ENCODE peak calls at places on chromosomes 3 and 15, in six cellular contexts. W, V, K, D, S and X are unnamed samples.

GRCh38 chr3:28286595-28286994 is 45.2 kb downstream of the CMC1 start:
- DNase-seq in S (peak), K (peak), V (peak), D (no peak), W (peak), X (no peak)

GRCh38 chr3:124818398-124819150 is 68.6 kb downstream of the ITGB5 start:
- DNase-seq in W (no peak), V (no peak), S (peak), D (no peak), K (no peak), X (no peak)

GRCh38 chr3:45965281-45966052 is 22.2 kb downstream of the CXCR6 start:
- DNase-seq in W (no peak), S (no peak), D (no peak), K (no peak), V (no peak), X (no peak)

GRCh38 chr3:72969766-72970165 is 26.8 kb upstream of the PPP4R2 start:
- DNase-seq in K (no peak), V (no peak), S (no peak), W (no peak), D (no peak), X (no peak)

GRCh38 chr3:179677884-179678283 is 25.0 kb downstream of the USP13 start:
- DNase-seq in V (no peak), W (no peak), D (no peak), S (no peak), K (no peak), X (no peak)

GRCh38 chr15:89105147-89105546 is 16.9 kb downstream of the ABHD2 start:
- DNase-seq in V (peak), W (no peak), D (no peak), K (peak), S (peak), X (no peak)

GRCh38 chr3:42562047-42562907 is 19.5 kb downstream of the SEC22C start:
- DNase-seq in V (no peak), D (no peak), S (no peak), W (peak), K (no peak), X (no peak)

GRCh38 chr15:33115191-33115861 is 79.2 kb downstream of the FMN1 start:
- DNase-seq in V (no peak), W (no peak), S (no peak), K (no peak), D (no peak), X (no peak)

GRCh38 chr3:126937533-126938432 is 45.1 kb upstream of the PLXNA1 start:
- DNase-seq in S (no peak), V (no peak), K (peak), D (no peak), W (peak), X (no peak)

GRCh38 chr3:45145681-45146614 is at the start of gene CDCP1:
- DNase-seq in D (no peak), V (no peak), W (no peak), S (no peak), K (no peak), X (no peak)

GRCh38 chr3:5194801-5195509 is 7.4 kb downstream of the EDEM1 start:
- DNase-seq in D (no peak), V (peak), W (no peak), S (peak), K (peak), X (no peak)

GRCh38 chr15:62753518-62754221 is 288.9 kb upstream of the TPM1 start:
- DNase-seq in W (no peak), D (no peak), S (no peak), V (no peak), K (no peak), X (no peak)

GRCh38 chr15:58331562-58331902 is 100.3 kb upstream of the LIPC start:
- DNase-seq in W (no peak), D (no peak), V (no peak), K (no peak), S (no peak), X (no peak)

GRCh38 chr3:141051641-141052569 is 758 bp downstream of the SPSB4 start:
- DNase-seq in D (no peak), V (no peak), K (no peak), S (peak), W (no peak), X (peak)

GRCh38 chr3:97340940-97341339 is 423.6 kb upstream of the ARL6 start:
- DNase-seq in W (no peak), S (no peak), V (no peak), D (no peak), K (no peak), X (no peak)

GRCh38 chr15:35246376-35246965 is 161.4 kb upstream of the NANOGP8 start:
- DNase-seq in D (no peak), V (no peak), S (no peak), K (no peak), W (no peak), X (no peak)

GRCh38 chr15:96053039-96054021 is 277.2 kb upstream of the NR2F2 start:
- DNase-seq in D (no peak), K (no peak), S (peak), V (no peak), W (no peak), X (peak)

GRCh38 chr3:97658670-97659285 is 105.8 kb upstream of the ARL6 start:
- DNase-seq in S (peak), V (peak), K (peak), W (peak), D (no peak), X (no peak)

GRCh38 chr15:89051875-89052274 is 36.4 kb upstream of the ABHD2 start:
- DNase-seq in V (no peak), S (peak), K (no peak), W (no peak), D (no peak), X (no peak)

GRCh38 chr15:53072077-53072476 is 281.9 kb upstream of the ONECUT1 start:
- DNase-seq in K (peak), S (peak), W (peak), D (no peak), V (peak), X (peak)

GRCh38 chr3:46383946-46384330 is 13.2 kb downstream of the CCR5 start:
- DNase-seq in K (no peak), D (no peak), S (no peak), V (no peak), W (no peak), X (no peak)

GRCh38 chr3:10764314-10765051 is 51.5 kb upstream of the SLC6A11 start:
- DNase-seq in D (no peak), S (no peak), W (peak), K (no peak), V (no peak), X (peak)

GRCh38 chr3:4826237-4827100 is 152.8 kb upstream of the BHLHE40 start:
- DNase-seq in V (peak), S (no peak), W (peak), D (no peak), K (no peak), X (no peak)

GRCh38 chr15:40115670-40116093 is 7.0 kb upstream of the BMF start:
- DNase-seq in D (no peak), K (peak), W (peak), V (no peak), S (peak), X (no peak)

GRCh38 chr3:46463120-46463867 is 1.4 kb downstream of the LTF start:
- DNase-seq in W (no peak), D (no peak), S (no peak), K (no peak), V (no peak), X (no peak)

GRCh38 chr15:101172421-101173097 is 79.3 kb downstream of the CHSY1 start:
- DNase-seq in V (no peak), K (no peak), W (no peak), D (no peak), S (peak), X (no peak)

GRCh38 chr3:38479431-38480092 is 16.6 kb upstream of the EXOG start:
- DNase-seq in K (peak), D (no peak), W (peak), S (peak), V (peak), X (peak)

GRCh38 chr15:45550436-45550835 is 27.9 kb upstream of the SLC30A4 start:
- DNase-seq in W (no peak), V (peak), D (no peak), S (no peak), K (peak), X (no peak)

GRCh38 chr3:181384970-181385369 is 326.8 kb upstream of the SOX2 start:
- DNase-seq in S (no peak), D (no peak), W (peak), V (no peak), K (peak), X (no peak)